ENCODE peak calls at places on chromosome 10, in six cellular contexts. L is tibial artery, E is adrenal gland, G is HCT116, U is AG10803, T is psoas muscle. Z is an unnamed sample.

GRCh38 chr10:87504667-87505365 is at the start of gene MINPP1:
- DNase-seq in L (peak; percentile 80), E (peak; percentile 85), G (peak; percentile 46), U (peak; percentile 81), T (peak; percentile 91), Z (peak; percentile 19)

GRCh38 chr10:812787-813186 is 118.7 kb downstream of the LARP4B start:
- DNase-seq in L (no peak), E (no peak), G (no peak), U (no peak), T (no peak), Z (no peak)

GRCh38 chr10:33306756-33307519 is 27.5 kb downstream of the NRP1 start:
- DNase-seq in L (no peak), E (no peak), G (no peak), U (peak; percentile 91), T (no peak), Z (no peak)

GRCh38 chr10:79322616-79323566 is 24.4 kb upstream of the PPIF start:
- DNase-seq in L (peak; percentile 75), E (peak; percentile 60), G (no peak), U (peak; percentile 91), T (peak; percentile 64), Z (no peak)

GRCh38 chr10:1966698-1967097 is 229.4 kb upstream of the ADARB2 start:
- DNase-seq in L (no peak), E (no peak), G (no peak), U (no peak), T (no peak), Z (no peak)

GRCh38 chr10:49655099-49655498 is 24.4 kb upstream of the C10orf53 start:
- DNase-seq in L (no peak), E (no peak), G (no peak), U (no peak), T (no peak), Z (no peak)

GRCh38 chr10:75195035-75195763 is 15.4 kb upstream of the VDAC2 start:
- DNase-seq in L (no peak), E (peak; percentile 26), G (no peak), U (peak; percentile 73), T (no peak), Z (no peak)

GRCh38 chr10:3111626-3112220 is 44.4 kb downstream of the PFKP start:
- DNase-seq in L (no peak), E (peak; percentile 82), G (no peak), U (no peak), T (peak; percentile 86), Z (no peak)

GRCh38 chr10:101060951-101061813 is 607 bp upstream of the KAZALD1 start:
- DNase-seq in L (peak; percentile 92), E (peak; percentile 94), G (peak; percentile 91), U (peak; percentile 91), T (peak; percentile 97), Z (no peak)

GRCh38 chr10:5560844-5561703 is 36.3 kb downstream of the CALML3 start:
- DNase-seq in L (no peak), E (no peak), G (no peak), U (no peak), T (peak; percentile 36), Z (no peak)

GRCh38 chr10:91519899-91520514 is 109.9 kb downstream of the HECTD2 start:
- DNase-seq in L (no peak), E (no peak), G (no peak), U (no peak), T (no peak), Z (no peak)

DNA sequence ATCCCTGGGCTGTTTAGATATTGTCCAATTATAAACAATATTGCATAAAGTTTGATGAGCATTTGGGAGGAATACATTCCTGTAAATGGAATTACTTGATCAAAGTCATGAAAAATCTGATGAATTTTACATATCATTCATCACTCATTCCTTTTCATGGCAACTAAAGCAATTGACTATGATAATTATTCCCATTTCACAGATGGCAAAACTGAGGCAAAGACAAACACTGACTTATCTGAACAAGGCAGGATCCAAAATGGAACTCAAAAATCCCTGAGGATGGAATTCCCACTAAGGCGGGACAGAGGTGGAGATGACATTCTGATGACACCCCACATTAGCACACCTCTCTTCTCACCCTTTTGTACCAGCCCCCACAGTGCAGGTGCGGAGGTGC is 17.1 kb downstream of the SLIT1 start:
- DNase-seq in L (no peak), E (no peak), G (no peak), U (no peak), T (no peak), Z (no peak)
- H3K4me3 ChIP-seq in L (no peak overlapping the region), E (no peak overlapping the region), G (no peak overlapping the region), U (no peak overlapping the region), T (no peak overlapping the region), Z (no peak overlapping the region)

DNA sequence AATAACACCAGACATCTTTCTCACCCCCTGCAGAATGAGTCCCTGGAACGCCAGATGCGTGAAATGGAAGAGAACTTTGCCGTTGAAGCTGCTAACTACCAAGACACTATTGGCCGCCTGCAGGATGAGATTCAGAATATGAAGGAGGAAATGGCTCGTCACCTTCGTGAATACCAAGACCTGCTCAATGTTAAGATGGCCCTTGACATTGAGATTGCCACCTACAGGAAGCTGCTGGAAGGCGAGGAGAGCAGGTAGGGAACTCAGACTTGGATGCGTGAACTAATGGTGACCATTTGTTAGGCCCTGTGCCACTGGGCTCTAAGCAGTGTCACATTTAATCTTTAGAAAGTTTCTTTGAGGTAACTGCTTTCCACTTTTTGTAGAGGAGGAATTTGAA is 7.1 kb downstream of the VIM start:
- DNase-seq in L (no peak), E (no peak), G (no peak), U (peak; percentile 53), T (no peak), Z (no peak)
- TF ChIP-seq CTCF in L (no peak), E (no peak), G (peak; percentile 24), U (peak; percentile 46), T (no peak), Z (no peak)

DNA sequence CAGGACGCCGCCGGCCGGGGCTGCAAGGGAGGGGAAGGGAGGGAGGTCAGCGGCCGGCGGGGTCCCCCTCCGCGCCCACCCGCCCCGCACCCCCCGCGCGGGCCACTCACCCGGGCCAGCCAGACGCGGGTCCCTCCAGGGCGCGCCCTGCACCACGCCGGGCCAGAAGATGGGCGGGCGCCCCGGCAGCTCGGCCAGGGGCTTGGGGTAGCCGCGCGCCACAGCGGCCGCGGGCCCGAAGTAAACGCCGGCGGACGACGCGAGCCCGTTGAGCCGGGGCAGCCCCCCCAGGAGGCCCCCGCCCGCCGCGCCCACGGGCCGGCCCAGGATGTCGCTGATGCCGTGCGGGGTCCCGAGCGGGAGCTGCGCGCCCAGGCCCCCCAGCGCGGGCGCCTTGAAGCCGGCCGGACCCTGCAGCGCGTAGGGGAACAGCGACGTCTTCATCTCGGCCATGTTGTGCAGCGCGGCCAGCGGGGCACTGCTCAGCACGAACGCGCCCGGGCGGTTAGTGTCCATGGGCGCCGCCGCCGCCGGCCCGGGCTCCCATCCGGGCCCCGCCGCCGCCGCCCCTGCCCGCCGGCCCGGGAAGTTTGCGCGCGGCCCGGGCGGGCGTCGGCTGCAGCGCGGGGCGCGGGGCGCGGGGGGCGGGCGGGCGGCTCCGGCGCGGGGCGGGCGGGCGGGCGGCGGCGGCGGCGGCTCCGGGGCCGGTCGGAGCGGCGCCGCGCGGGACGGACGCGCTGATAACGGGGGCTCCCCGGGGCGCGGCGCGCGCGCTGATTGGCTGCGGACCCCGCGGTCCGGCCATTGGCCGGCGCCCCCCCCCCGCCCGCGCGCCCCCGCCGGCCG is at the start of gene NKX6-2:
- DNase-seq in L (no peak), E (no peak), G (no peak), U (no peak), T (no peak), Z (no peak)
- H3K4me3 ChIP-seq in L (no peak within 1 kb of the TSS), E (no peak within 1 kb of the TSS), G (no peak within 1 kb of the TSS), U (no peak within 1 kb of the TSS), T (peak within 1 kb of the TSS; percentile 36), Z (no peak within 1 kb of the TSS)

GRCh38 chr10:114403545-114404161 is 649 bp downstream of the AFAP1L2 start:
- DNase-seq in L (no peak), E (no peak), G (no peak), U (no peak), T (no peak), Z (no peak)
- TF ChIP-seq CTCF in L (no peak), E (no peak), G (no peak), U (no peak), T (no peak), Z (peak; percentile 28)

DNA sequence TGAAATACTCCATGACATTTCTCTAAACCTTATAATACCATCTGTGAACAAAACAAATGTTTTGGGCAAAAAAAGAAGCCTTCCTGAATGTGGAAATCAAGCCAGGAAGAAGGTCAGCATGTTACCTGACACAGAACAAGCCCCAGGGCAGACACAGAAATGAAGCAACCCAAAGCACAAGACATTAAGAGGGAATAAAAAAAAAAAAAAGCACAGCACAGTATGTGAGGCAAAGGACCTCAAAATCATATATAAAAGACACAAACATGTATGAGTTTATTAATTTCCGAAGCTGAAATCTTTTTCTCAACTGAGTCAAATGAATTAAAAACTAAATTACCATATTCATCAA is 161.8 kb downstream of the SKIDA1 start:
- DNase-seq in L (no peak), E (no peak), G (no peak), U (no peak), T (no peak), Z (no peak)
- H3K4me3 ChIP-seq in L (no peak overlapping the region), E (no peak overlapping the region), G (no peak overlapping the region), U (no peak overlapping the region), T (no peak overlapping the region), Z (no peak overlapping the region)

Z was measured in LNCaP clone FGC.